ENCODE peak calls at places on chromosomes 13 and 19, in ten cellular contexts. G is cardiac fibroblast, C is GM23338, A is kidney epithelial cell, R is heart right ventricle, K is adrenal gland, Q is cardiac muscle cell, L is Peyer's patch, U is lower leg skin, H is breast epithelium. E is an unnamed sample.

GRCh38 chr19:3857449-3858003 is 11.3 kb downstream of the ZFR2 start:
- DNase-seq in G (no peak), C (no peak), A (peak), R (no peak), K (no peak), Q (peak), L (no peak), U (no peak), H (no peak), E (no peak)

GRCh38 chr19:44525721-44526430 is 3.6 kb downstream of the CEACAM20 start:
- DNase-seq in G (no peak), C (peak), A (no peak), R (no peak), K (no peak), Q (no peak), L (no peak), U (no peak), H (no peak), E (no peak)

GRCh38 chr13:107421951-107422350 is 793.4 kb downstream of the LIG4 start:
- DNase-seq in G (peak), C (no peak), A (no peak), R (no peak), K (no peak), Q (no peak), L (no peak), U (no peak), H (no peak), E (no peak)

GRCh38 chr13:49023441-49023840 is 47.7 kb downstream of the FNDC3A start:
- DNase-seq in G (peak), C (no peak), A (peak), R (no peak), K (no peak), Q (no peak), L (no peak), U (no peak), H (no peak), E (no peak)

GRCh38 chr19:16660763-16661479 is at the start of gene TMEM38A:
- DNase-seq in G (no peak), C (peak), A (no peak), R (peak), K (peak), Q (peak), L (peak), U (peak), H (peak), E (no peak)

GRCh38 chr19:13794388-13794751 is 873 bp upstream of the ZSWIM4 start:
- DNase-seq in G (peak), C (peak), A (no peak), R (peak), K (peak), Q (no peak), L (peak), U (peak), H (peak), E (peak)

GRCh38 chr13:91381371-91381770 is 17.1 kb upstream of the GPC5 start:
- DNase-seq in G (peak), C (no peak), A (no peak), R (no peak), K (no peak), Q (peak), L (no peak), U (no peak), H (no peak), E (no peak)

GRCh38 chr19:19185853-19186728 is 5.9 kb downstream of the BORCS8 start:
- DNase-seq in G (peak), C (peak), A (no peak), R (no peak), K (no peak), Q (peak), L (peak), U (no peak), H (no peak), E (peak)

GRCh38 chr13:20840590-20840989 is 62.0 kb downstream of the XPO4 start:
- DNase-seq in G (no peak), C (no peak), A (no peak), R (no peak), K (no peak), Q (peak), L (no peak), U (no peak), H (no peak), E (no peak)

GRCh38 chr13:46804391-46804815 is 7.4 kb upstream of the ESD start:
- DNase-seq in G (peak), C (no peak), A (peak), R (no peak), K (no peak), Q (no peak), L (no peak), U (no peak), H (no peak), E (peak)

GRCh38 chr13:20175406-20175794 is 14.5 kb upstream of the GJA3 start:
- DNase-seq in G (no peak), C (no peak), A (no peak), R (no peak), K (no peak), Q (no peak), L (no peak), U (no peak), H (no peak), E (no peak)

GRCh38 chr19:44848036-44848804 is 2.1 kb downstream of the NECTIN2 start:
- DNase-seq in G (peak), C (peak), A (peak), R (peak), K (peak), Q (peak), L (no peak), U (no peak), H (peak), E (no peak)

GRCh38 chr13:40874138-40874776 is 84.8 kb downstream of the SLC25A15 start:
- DNase-seq in G (peak), C (no peak), A (no peak), R (no peak), K (no peak), Q (no peak), L (no peak), U (no peak), H (no peak), E (no peak)

GRCh38 chr13:80884031-80884785 is 543.3 kb upstream of the SPRY2 start:
- DNase-seq in G (no peak), C (no peak), A (no peak), R (no peak), K (no peak), Q (peak), L (no peak), U (no peak), H (no peak), E (no peak)

GRCh38 chr19:30272554-30272953 is 99.6 kb upstream of the ZNF536 start:
- DNase-seq in G (no peak), C (no peak), A (no peak), R (no peak), K (no peak), Q (no peak), L (no peak), U (no peak), H (no peak), E (no peak)

GRCh38 chr13:20796791-20797513 is 23.2 kb upstream of the EEF1AKMT1 start:
- DNase-seq in G (no peak), C (no peak), A (no peak), R (no peak), K (no peak), Q (no peak), L (no peak), U (no peak), H (no peak), E (no peak)

GRCh38 chr19:56170261-56170660 is 5.5 kb upstream of the GALP start:
- DNase-seq in G (peak), C (no peak), A (peak), R (peak), K (peak), Q (no peak), L (peak), U (no peak), H (no peak), E (peak)

GRCh38 chr19:18274776-18275356 is 614 bp upstream of the IQCN start:
- DNase-seq in G (peak), C (peak), A (no peak), R (peak), K (peak), Q (no peak), L (peak), U (peak), H (peak), E (peak)

GRCh38 chr19:3135961-3136683 is at the start of gene GNA15:
- DNase-seq in G (no peak), C (no peak), A (no peak), R (no peak), K (no peak), Q (no peak), L (no peak), U (no peak), H (peak), E (no peak)

GRCh38 chr13:18959996-18960395 is 221.6 kb downstream of the TUBA3C start:
- DNase-seq in G (no peak), C (no peak), A (no peak), R (no peak), K (no peak), Q (no peak), L (no peak), U (no peak), H (no peak), E (no peak)

GRCh38 chr13:101711307-101712025 is 259.0 kb downstream of the ITGBL1 start:
- DNase-seq in G (no peak), C (no peak), A (no peak), R (no peak), K (no peak), Q (no peak), L (no peak), U (no peak), H (no peak), E (no peak)

GRCh38 chr13:93248627-93249047 is 22.0 kb downstream of the GPC6 start:
- DNase-seq in G (no peak), C (peak), A (no peak), R (no peak), K (no peak), Q (peak), L (no peak), U (no peak), H (no peak), E (no peak)

GRCh38 chr19:55158848-55159793 is 1.6 kb upstream of the TNNI3 start:
- DNase-seq in G (peak), C (no peak), A (no peak), R (peak), K (no peak), Q (peak), L (no peak), U (no peak), H (no peak), E (peak)

GRCh38 chr13:31208554-31209122 is 8.9 kb downstream of the B3GLCT start:
- DNase-seq in G (no peak), C (no peak), A (no peak), R (no peak), K (no peak), Q (no peak), L (no peak), U (no peak), H (no peak), E (no peak)

GRCh38 chr13:31209819-31210209 is 10.0 kb downstream of the B3GLCT start:
- DNase-seq in G (no peak), C (no peak), A (no peak), R (no peak), K (no peak), Q (no peak), L (no peak), U (no peak), H (no peak), E (no peak)

GRCh38 chr13:31207630-31208549 is 8.1 kb downstream of the B3GLCT start:
- DNase-seq in G (peak), C (no peak), A (no peak), R (peak), K (no peak), Q (no peak), L (no peak), U (no peak), H (no peak), E (no peak)

GRCh38 chr13:31213681-31214289 is 14.0 kb downstream of the B3GLCT start:
- DNase-seq in G (peak), C (no peak), A (no peak), R (no peak), K (no peak), Q (no peak), L (no peak), U (no peak), H (no peak), E (no peak)

GRCh38 chr13:31209172-31209818 is 9.5 kb downstream of the B3GLCT start:
- DNase-seq in G (peak), C (peak), A (no peak), R (peak), K (no peak), Q (peak), L (no peak), U (peak), H (peak), E (no peak)
- H3K4me3 ChIP-seq in G (no peak), C (no peak), A (no peak), R (no peak), K (no peak), Q (no peak), L (no peak), U (no peak), H (no peak), E (no peak)

GRCh38 chr19:37926711-37927110 is 19.7 kb downstream of the SIPA1L3 start:
- DNase-seq in G (no peak), C (no peak), A (no peak), R (no peak), K (no peak), Q (no peak), L (no peak), U (no peak), H (no peak), E (no peak)
- H3K4me3 ChIP-seq in G (no peak), C (no peak), A (no peak), R (no peak), K (no peak), Q (no peak), L (no peak), U (no peak), H (no peak), E (no peak)

GRCh38 chr19:49129238-49129583 is 9.9 kb downstream of the PPFIA3 start:
- DNase-seq in G (no peak), C (peak), A (no peak), R (no peak), K (no peak), Q (peak), L (no peak), U (no peak), H (no peak), E (no peak)
- H3K4me3 ChIP-seq in G (no peak), C (peak), A (no peak), R (no peak), K (no peak), Q (peak), L (no peak), U (no peak), H (no peak), E (no peak)

GRCh38 chr19:45886427-45887310 is 728 bp upstream of the IRF2BP1 start:
- DNase-seq in G (peak), C (peak), A (peak), R (peak), K (peak), Q (peak), L (peak), U (peak), H (peak), E (peak)

GRCh38 chr19:45890877-45891276 is 4.9 kb upstream of the IRF2BP1 start:
- DNase-seq in G (no peak), C (no peak), A (no peak), R (no peak), K (no peak), Q (no peak), L (no peak), U (no peak), H (no peak), E (no peak)

GRCh38 chr19:45885556-45886426 is at the start of gene IRF2BP1:
- DNase-seq in G (peak), C (peak), A (peak), R (peak), K (peak), Q (peak), L (peak), U (peak), H (peak), E (peak)

GRCh38 chr19:45887311-45887710 is 1.4 kb upstream of the IRF2BP1 start:
- DNase-seq in G (no peak), C (no peak), A (no peak), R (no peak), K (no peak), Q (no peak), L (no peak), U (no peak), H (no peak), E (no peak)

DNA sequence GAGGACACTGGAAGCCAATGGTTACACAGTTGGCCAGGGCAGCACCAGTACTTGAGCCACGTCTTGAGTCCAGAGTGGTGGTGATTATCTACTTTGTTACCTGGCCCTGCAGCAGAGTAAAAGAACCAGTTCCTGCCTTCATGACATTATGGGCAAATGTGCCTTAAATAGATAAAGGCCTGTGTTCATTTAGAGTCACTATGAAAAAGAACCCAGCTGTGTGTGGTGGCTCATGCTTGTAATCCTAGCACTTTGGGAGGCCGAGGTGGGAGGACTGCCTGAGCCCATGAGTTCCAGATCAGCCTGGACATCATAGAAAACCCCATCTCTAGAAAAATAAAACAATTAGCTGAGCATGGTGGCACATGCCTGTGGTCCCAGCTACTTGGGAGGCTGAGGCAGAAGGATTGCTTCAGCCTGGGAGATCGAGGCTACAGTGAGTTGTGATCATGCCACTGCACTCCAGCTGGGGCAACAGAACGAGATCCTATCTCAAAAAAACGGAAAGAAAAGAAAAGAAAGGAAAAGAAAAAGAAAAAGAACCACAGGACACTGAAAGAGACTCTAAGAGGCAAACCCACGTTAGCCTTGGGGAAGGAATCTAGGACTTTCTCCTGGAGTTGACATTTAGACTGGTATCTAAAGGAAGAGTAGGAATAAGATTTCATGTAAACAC is 3.4 kb upstream of the IRF2BP1 start:
- DNase-seq in G (no peak), C (no peak), A (no peak), R (no peak), K (no peak), Q (no peak), L (no peak), U (no peak), H (no peak), E (no peak)
- H3K4me3 ChIP-seq in G (no peak), C (no peak), A (no peak), R (no peak), K (no peak), Q (no peak), L (no peak), U (no peak), H (no peak), E (no peak)

DNA sequence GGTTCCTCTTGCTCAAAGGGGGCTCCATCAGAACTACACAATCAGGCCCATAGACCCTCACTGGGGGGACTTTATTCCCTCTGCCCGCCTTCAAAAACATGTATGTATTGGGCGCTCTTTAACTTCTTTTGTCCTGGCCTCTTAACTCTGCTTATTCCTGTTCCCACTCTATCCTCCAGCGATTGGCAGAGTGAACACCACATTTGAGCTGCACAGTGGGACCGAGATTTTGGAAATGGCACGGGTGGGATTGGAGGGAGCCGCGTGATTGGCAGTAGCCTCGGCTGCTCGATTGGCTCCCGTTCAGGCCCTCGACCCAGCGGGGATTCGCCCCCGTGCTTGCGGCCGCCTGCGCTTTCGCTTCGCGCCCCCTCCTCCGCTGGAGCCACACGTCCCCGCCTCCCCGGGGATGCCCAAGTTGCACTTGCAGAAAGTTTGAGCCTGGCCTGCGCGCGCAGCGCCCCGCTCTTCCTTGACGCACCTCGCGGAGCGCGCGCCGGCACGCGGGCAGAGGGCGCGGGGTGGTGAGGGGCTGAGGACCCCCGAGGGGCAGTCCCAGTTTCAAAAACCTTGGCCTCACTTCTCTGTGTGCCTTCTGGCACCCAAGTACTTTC is at the start of gene ZIC5:
- DNase-seq in G (no peak), C (peak), A (no peak), R (no peak), K (no peak), Q (peak), L (no peak), U (no peak), H (no peak), E (no peak)
- H3K4me3 ChIP-seq in G (no peak), C (peak), A (no peak), R (no peak), K (peak), Q (peak), L (peak), U (no peak), H (peak), E (peak)

DNA sequence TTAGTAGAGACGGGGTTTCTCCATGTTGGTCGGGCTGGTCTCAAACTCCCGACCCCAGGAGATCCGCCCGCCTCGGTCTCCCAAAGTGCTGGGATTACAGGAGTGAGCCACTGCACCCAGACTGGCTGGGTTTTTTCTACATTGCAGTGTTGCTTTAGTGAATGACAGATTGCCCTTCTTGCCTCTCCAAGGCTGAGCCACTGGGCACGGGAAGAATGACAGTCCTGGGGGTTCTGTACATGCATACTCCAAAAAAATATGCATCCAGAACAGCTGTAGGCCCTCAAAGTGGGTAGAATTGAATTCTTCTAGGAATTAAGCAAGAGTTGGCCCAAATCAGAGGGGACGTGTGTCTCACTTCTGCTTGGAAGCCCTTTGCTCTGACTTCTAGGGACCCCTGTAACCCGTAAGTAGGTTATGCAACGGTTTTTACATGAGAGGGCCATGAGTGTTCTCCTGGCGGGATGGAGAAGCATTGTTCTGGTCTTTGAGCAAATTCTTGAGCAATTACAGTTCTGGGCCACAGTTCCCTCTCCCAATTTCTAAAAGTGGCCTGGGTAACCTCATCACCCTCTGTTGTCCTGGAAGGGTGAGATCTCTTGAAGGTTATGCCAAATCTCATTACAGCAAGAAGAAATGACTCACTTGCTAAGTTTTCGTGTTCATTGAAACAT is 3.6 kb downstream of the ACTN4 start:
- DNase-seq in G (peak), C (no peak), A (no peak), R (no peak), K (no peak), Q (no peak), L (no peak), U (no peak), H (no peak), E (peak)
- H3K4me3 ChIP-seq in G (peak), C (peak), A (peak), R (peak), K (peak), Q (no peak), L (peak), U (no peak), H (peak), E (peak)

DNA sequence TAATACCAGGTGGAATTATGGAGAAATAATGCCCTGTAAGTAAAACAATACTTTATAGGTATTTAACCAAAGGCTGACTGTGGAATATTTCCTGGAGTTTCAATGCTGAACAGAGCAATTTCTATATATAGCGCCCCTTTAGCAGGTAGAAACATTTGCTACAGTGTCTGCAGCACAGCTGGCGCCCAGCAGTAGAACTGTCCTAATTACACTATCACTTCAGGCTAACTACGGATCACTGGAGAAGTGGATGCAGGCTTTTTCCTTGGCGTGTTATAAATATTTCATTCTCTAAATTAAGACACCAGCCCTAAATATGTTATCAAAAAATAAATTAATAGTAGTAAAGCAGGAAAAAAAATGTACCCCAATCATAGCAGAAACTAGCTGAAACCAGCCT is 3.1 kb downstream of the SHISA2 start:
- DNase-seq in G (no peak), C (no peak), A (no peak), R (no peak), K (no peak), Q (no peak), L (no peak), U (no peak), H (no peak), E (no peak)
- H3K4me3 ChIP-seq in G (no peak), C (peak), A (peak), R (no peak), K (no peak), Q (peak), L (no peak), U (no peak), H (no peak), E (no peak)